ENCODE peak calls at places on chromosome 10, in seven cellular contexts. Y is activated T-helper 9 cell treated with anti-CD3 and anti-CD28 coated beads, Interleukin-2, amount 50 U/mL, for 16 hours; F is fibroblast of the conjunctiva; R is stimulated activated CD4-positive, alpha-beta T cell treated with anti-CD3 and anti-CD28 coated beads, Interleukin-12 subunit alpha, Interleukin-12 subunit beta, amount 100 ng/mL, for 48 hours; O is GM12891; V is left kidney; H is GM13976. B is an unnamed sample.

GRCh38 chr10:131195552-131196159 is 115.9 kb downstream of the TCERG1L start:
- DNase-seq in O (no peak), H (no peak), R (no peak), F (no peak), V (no peak), Y (no peak), B (no peak)

GRCh38 chr10:87593702-87594101 is 66.0 kb upstream of the PAPSS2 start:
- DNase-seq in Y (no peak), H (no peak), F (peak), V (no peak), O (no peak), R (no peak), B (no peak)

GRCh38 chr10:70445718-70446485 is 4.4 kb upstream of the NODAL start:
- DNase-seq in F (no peak), R (no peak), H (no peak), O (no peak), V (peak), Y (no peak), B (no peak)

GRCh38 chr10:123683459-123683858 is 17.3 kb downstream of the GPR26 start:
- DNase-seq in V (no peak), R (no peak), H (no peak), Y (no peak), F (no peak), O (no peak), B (no peak)

GRCh38 chr10:85612378-85612775 is 754.2 kb downstream of the GRID1 start:
- DNase-seq in F (no peak), Y (peak), R (peak), O (peak), H (no peak), V (no peak), B (no peak)

GRCh38 chr10:32041290-32042028 is 14.8 kb downstream of the KIF5B start:
- DNase-seq in Y (no peak), V (no peak), H (no peak), R (no peak), O (no peak), F (no peak), B (no peak)

GRCh38 chr10:75857269-75857846 is 425.9 kb downstream of the LRMDA start:
- DNase-seq in Y (no peak), R (no peak), F (no peak), V (no peak), H (no peak), O (no peak), B (no peak)

GRCh38 chr10:77974396-77975074 is 48.0 kb upstream of the DLG5 start:
- DNase-seq in H (no peak), O (no peak), R (no peak), F (peak), Y (no peak), V (peak), B (no peak)

GRCh38 chr10:23186178-23186577 is 5.9 kb upstream of the PTF1A start:
- DNase-seq in F (no peak), Y (no peak), H (no peak), O (no peak), R (no peak), V (no peak), B (no peak)

GRCh38 chr10:70430489-70431445 is 10.7 kb downstream of the NODAL start:
- DNase-seq in O (no peak), R (no peak), H (no peak), F (peak), V (peak), Y (no peak), B (no peak)

GRCh38 chr10:30233186-30233958 is 115.7 kb downstream of the MTPAP start:
- DNase-seq in Y (no peak), F (no peak), H (no peak), R (no peak), V (no peak), O (no peak), B (no peak)

GRCh38 chr10:29191674-29192073 is 97.2 kb upstream of the LYZL1 start:
- DNase-seq in F (no peak), O (no peak), H (no peak), Y (no peak), V (no peak), R (no peak), B (no peak)

GRCh38 chr10:52019078-52019644 is 294.9 kb upstream of the DKK1 start:
- DNase-seq in H (no peak), F (no peak), Y (no peak), R (no peak), O (no peak), V (peak), B (no peak)

GRCh38 chr10:123930340-123931001 is 38.9 kb upstream of the CPXM2 start:
- DNase-seq in V (no peak), F (peak), Y (no peak), H (no peak), O (no peak), R (no peak), B (no peak)

GRCh38 chr10:70561051-70561450 is 41.5 kb downstream of the PRF1 start:
- DNase-seq in R (no peak), V (peak), H (no peak), O (no peak), F (peak), Y (no peak), B (no peak)

GRCh38 chr10:15259136-15259535 is 90.6 kb upstream of the NMT2 start:
- DNase-seq in H (no peak), F (no peak), Y (no peak), V (no peak), R (no peak), O (no peak), B (no peak)

GRCh38 chr10:32943854-32944661 is 14.0 kb downstream of the ITGB1 start:
- DNase-seq in O (no peak), V (no peak), Y (no peak), R (no peak), H (no peak), F (no peak), B (no peak)

GRCh38 chr10:70348228-70348850 is 34.1 kb downstream of the LRRC20 start:
- DNase-seq in R (no peak), H (peak), F (no peak), V (peak), O (no peak), Y (no peak), B (no peak)

GRCh38 chr10:71837085-71837827 is 13.8 kb downstream of the PSAP start:
- DNase-seq in Y (no peak), O (no peak), V (peak), F (no peak), R (no peak), H (no peak), B (no peak)

GRCh38 chr10:31090894-31091607 is 59.4 kb upstream of the ZNF438 start:
- DNase-seq in F (no peak), Y (no peak), H (peak), R (no peak), O (peak), V (no peak), B (no peak)

GRCh38 chr10:51679841-51680240 is 19.6 kb downstream of the CSTF2T start:
- DNase-seq in F (no peak), H (no peak), Y (no peak), V (no peak), R (no peak), O (no peak), B (no peak)

GRCh38 chr10:96313348-96313747 is 9.1 kb downstream of the DNTT start:
- DNase-seq in H (no peak), Y (no peak), V (no peak), R (no peak), F (no peak), O (no peak), B (no peak)

GRCh38 chr10:46291817-46292572 is 5.2 kb downstream of the ANTXRL start:
- DNase-seq in O (no peak), Y (no peak), H (no peak), R (no peak), V (no peak), F (no peak), B (no peak)

GRCh38 chr10:11861811-11862210 is 38.7 kb downstream of the PROSER2 start:
- DNase-seq in O (no peak), V (no peak), Y (no peak), R (no peak), H (no peak), F (no peak), B (no peak)

GRCh38 chr10:89625041-89625765 is 19.8 kb downstream of the PANK1 start:
- DNase-seq in R (no peak), H (no peak), Y (no peak), F (no peak), O (no peak), V (peak), B (no peak)

B was measured in CMK.